ENCODE peak calls at places on chromosomes 7 and 10, in six cellular contexts. F is left colon, I is C1 segment of cervical spinal cord, K is ELR, W is A549, J is putamen. B is an unnamed sample.

GRCh38 chr7:24700446-24701044 is 56.7 kb downstream of the GSDME start:
- DNase-seq in F (no peak), I (no peak), K (peak), W (no peak), J (no peak), B (no peak)

GRCh38 chr10:78155722-78156121 is 122.1 kb downstream of the RPS24 start:
- DNase-seq in F (no peak), I (no peak), K (no peak), W (no peak), J (no peak), B (no peak)

GRCh38 chr10:810351-810846 is 120.9 kb upstream of the DIP2C start:
- DNase-seq in F (no peak), I (peak), K (peak), W (no peak), J (peak), B (no peak)

GRCh38 chr7:73896454-73896853 is 35.5 kb downstream of the TMEM270 start:
- DNase-seq in F (no peak), I (no peak), K (peak), W (no peak), J (no peak), B (no peak)

GRCh38 chr10:68668231-68668630 is 52.8 kb upstream of the CCAR1 start:
- DNase-seq in F (no peak), I (no peak), K (no peak), W (no peak), J (no peak), B (no peak)

GRCh38 chr10:133131754-133132710 is 28.0 kb upstream of the KNDC1 start:
- DNase-seq in F (no peak), I (no peak), K (no peak), W (no peak), J (no peak), B (no peak)

GRCh38 chr10:93030409-93030808 is 30.2 kb upstream of the CYP26C1 start:
- DNase-seq in F (no peak), I (no peak), K (peak), W (peak), J (no peak), B (no peak)

GRCh38 chr10:13241613-13242012 is 7.4 kb upstream of the UCMA start:
- DNase-seq in F (no peak), I (no peak), K (no peak), W (no peak), J (no peak), B (no peak)

GRCh38 chr7:32892521-32893224 is 1.1 kb upstream of the KBTBD2 start:
- DNase-seq in F (peak), I (peak), K (peak), W (peak), J (peak), B (peak)

GRCh38 chr10:92839191-92840085 is 8.9 kb upstream of the EXOC6 start:
- DNase-seq in F (peak), I (no peak), K (peak), W (peak), J (no peak), B (no peak)

GRCh38 chr10:119315128-119316001 is 108.0 kb downstream of the GRK5 start:
- DNase-seq in F (no peak), I (no peak), K (peak), W (peak), J (no peak), B (no peak)

GRCh38 chr10:131242007-131242406 is 69.5 kb downstream of the TCERG1L start:
- DNase-seq in F (no peak), I (no peak), K (peak), W (peak), J (no peak), B (peak)

GRCh38 chr10:95457319-95457886 is 103.8 kb downstream of the SORBS1 start:
- DNase-seq in F (no peak), I (no peak), K (no peak), W (no peak), J (no peak), B (no peak)

GRCh38 chr10:98466916-98467505 is 20.3 kb upstream of the HPS1 start:
- DNase-seq in F (no peak), I (no peak), K (no peak), W (no peak), J (no peak), B (no peak)

GRCh38 chr10:21535494-21535818 is 1.4 kb downstream of the MLLT10 start:
- DNase-seq in F (no peak), I (no peak), K (no peak), W (no peak), J (no peak), B (no peak)

GRCh38 chr10:78741541-78741940 is 327.2 kb upstream of the ZMIZ1 start:
- DNase-seq in F (no peak), I (no peak), K (no peak), W (no peak), J (no peak), B (no peak)

GRCh38 chr7:111370002-111370401 is 192.3 kb downstream of the IMMP2L start:
- DNase-seq in F (no peak), I (no peak), K (peak), W (no peak), J (no peak), B (no peak)

B was measured in pancreas.